ENCODE peak calls at places on chromosome 2, in five cellular contexts. T, C, J, E and F are unnamed samples.

GRCh38 chr2:71788601-71789240 is 335.4 kb downstream of the DYSF start:
- DNase-seq in T (no peak), C (no peak), J (no peak), E (no peak), F (no peak)

GRCh38 chr2:220011859-220012258 is 384.4 kb downstream of the SLC4A3 start:
- DNase-seq in T (no peak), C (no peak), J (no peak), E (no peak), F (no peak)

GRCh38 chr2:84861539-84861938 is 19.3 kb downstream of the TRABD2A start:
- DNase-seq in T (no peak), C (no peak), J (no peak), E (no peak), F (no peak)

GRCh38 chr2:24824966-24825882 is 32.0 kb downstream of the CENPO start:
- DNase-seq in T (no peak), C (no peak), J (no peak), E (peak), F (no peak)

GRCh38 chr2:136107238-136108033 is 10.5 kb downstream of the CXCR4 start:
- DNase-seq in T (no peak), C (no peak), J (no peak), E (no peak), F (no peak)

GRCh38 chr2:203800783-203801182 is 66.8 kb upstream of the CTLA4 start:
- DNase-seq in T (no peak), C (no peak), J (no peak), E (no peak), F (no peak)

GRCh38 chr2:8009010-8009597 is 672.8 kb upstream of the ID2 start:
- DNase-seq in T (peak), C (no peak), J (no peak), E (no peak), F (no peak)

GRCh38 chr2:230954738-230955137 is 29.7 kb upstream of the GPR55 start:
- DNase-seq in T (no peak), C (no peak), J (no peak), E (no peak), F (no peak)

GRCh38 chr2:176099737-176100546 is at the start of gene HOXD12:
- DNase-seq in T (peak), C (no peak), J (no peak), E (no peak), F (no peak)

GRCh38 chr2:73970850-73971471 is 13.7 kb upstream of the TET3 start:
- DNase-seq in T (peak), C (peak), J (no peak), E (peak), F (no peak)

GRCh38 chr2:26245810-26246209 is 1.1 kb downstream of the HADHB start:
- DNase-seq in T (no peak), C (no peak), J (peak), E (no peak), F (no peak)

GRCh38 chr2:163877316-163877715 is 141.5 kb upstream of the FIGN start:
- DNase-seq in T (no peak), C (no peak), J (peak), E (no peak), F (no peak)

GRCh38 chr2:128421286-128421685 is 102.6 kb upstream of the HS6ST1 start:
- DNase-seq in T (no peak), C (no peak), J (no peak), E (no peak), F (no peak)

GRCh38 chr2:143691136-143691535 is 561.9 kb downstream of the ARHGAP15 start:
- DNase-seq in T (no peak), C (no peak), J (no peak), E (no peak), F (no peak)

GRCh38 chr2:235868645-235869044 is 299.5 kb downstream of the GBX2 start:
- DNase-seq in T (no peak), C (no peak), J (no peak), E (no peak), F (no peak)

GRCh38 chr2:69222984-69223658 is 163.9 kb downstream of the GFPT1 start:
- DNase-seq in T (peak), C (no peak), J (peak), E (no peak), F (no peak)

GRCh38 chr2:237649541-237650454 is 22.4 kb downstream of the LRRFIP1 start:
- DNase-seq in T (no peak), C (no peak), J (no peak), E (no peak), F (no peak)

GRCh38 chr2:105744091-105744908 is 412 bp upstream of the NCK2 start:
- DNase-seq in T (peak), C (peak), J (peak), E (peak), F (no peak)